ENCODE peak calls at places on chromosomes 1 and 21, in seven cellular contexts. A, V, O, D, S, H and N are unnamed samples.

GRCh38 chr21:42474043-42474831 is 21.8 kb downstream of the RSPH1 start:
- DNase-seq in A (peak; percentile 88), V (no peak), O (no peak), D (peak; percentile 5), S (no peak), H (no peak), N (no peak)

GRCh38 chr1:199725002-199725401 is 302.5 kb upstream of the NR5A2 start:
- DNase-seq in A (no peak), V (no peak), O (no peak), D (no peak), S (no peak), H (no peak), N (no peak)

GRCh38 chr21:24428539-24429186 is 1178.6 kb downstream of the MRPL39 start:
- DNase-seq in A (no peak), V (no peak), O (no peak), D (no peak), S (no peak), H (peak; percentile 34), N (no peak)

GRCh38 chr1:35062518-35063196 is 16.5 kb upstream of the ZMYM1 start:
- DNase-seq in A (peak; percentile 45), V (no peak), O (no peak), D (peak; percentile 72), S (peak; percentile 4), H (peak; percentile 23), N (no peak)

GRCh38 chr1:167987174-167987573 is 50.3 kb upstream of the MPC2 start:
- DNase-seq in A (no peak), V (no peak), O (no peak), D (peak; percentile 47), S (no peak), H (no peak), N (no peak)

GRCh38 chr1:30920827-30921226 is 12.3 kb upstream of the SDC3 start:
- DNase-seq in A (no peak), V (no peak), O (no peak), D (peak; percentile 53), S (no peak), H (no peak), N (no peak)

GRCh38 chr1:48217861-48218260 is 4.7 kb upstream of the SLC5A9 start:
- DNase-seq in A (no peak), V (no peak), O (no peak), D (no peak), S (no peak), H (no peak), N (peak; percentile 80)

GRCh38 chr21:43304206-43304605 is 122.7 kb downstream of the SIK1 start:
- DNase-seq in A (no peak), V (no peak), O (no peak), D (no peak), S (no peak), H (no peak), N (no peak)

GRCh38 chr1:210376836-210377377 is 48.2 kb downstream of the HHAT start:
- DNase-seq in A (no peak), V (no peak), O (no peak), D (peak; percentile 83), S (no peak), H (no peak), N (no peak)

GRCh38 chr1:66996018-66996682 is 57.8 kb downstream of the SLC35D1 start:
- DNase-seq in A (peak; percentile 65), V (peak; percentile 49), O (peak; percentile 86), D (peak; percentile 62), S (peak; percentile 85), H (peak; percentile 70), N (peak; percentile 57)

GRCh38 chr1:245860681-245861552 is 646.2 kb downstream of the SMYD3 start:
- DNase-seq in A (no peak), V (no peak), O (no peak), D (peak; percentile 88), S (no peak), H (no peak), N (no peak)

GRCh38 chr21:29436143-29436542 is 137.4 kb downstream of the BACH1 start:
- DNase-seq in A (no peak), V (no peak), O (no peak), D (peak; percentile 30), S (no peak), H (no peak), N (no peak)

GRCh38 chr1:41673355-41673754 is 188.9 kb upstream of the EDN2 start:
- DNase-seq in A (peak; percentile 51), V (no peak), O (no peak), D (peak; percentile 45), S (peak; percentile 78), H (peak; percentile 75), N (no peak)

GRCh38 chr1:65265296-65266271 is 43.8 kb upstream of the DNAJC6 start:
- DNase-seq in A (peak; percentile 86), V (no peak), O (peak; percentile 86), D (peak; percentile 32), S (no peak), H (peak; percentile 34), N (no peak)

GRCh38 chr1:21865943-21866628 is 54.0 kb downstream of the LDLRAD2 start:
- DNase-seq in A (no peak), V (no peak), O (peak; percentile 44), D (no peak), S (peak; percentile 88), H (peak; percentile 92), N (no peak)

GRCh38 chr1:170929412-170929834 is 5.9 kb upstream of the MROH9 start:
- DNase-seq in A (no peak), V (no peak), O (no peak), D (peak; percentile 45), S (no peak), H (no peak), N (peak; percentile 91)

GRCh38 chr1:3111616-3112021 is 42.6 kb downstream of the PRDM16 start:
- DNase-seq in A (no peak), V (no peak), O (no peak), D (no peak), S (no peak), H (no peak), N (no peak)

GRCh38 chr1:37035828-37036666 is 1.7 kb upstream of the GRIK3 start:
- DNase-seq in A (peak; percentile 35), V (no peak), O (peak; percentile 74), D (no peak), S (peak; percentile 16), H (peak; percentile 32), N (no peak)

GRCh38 chr1:21670956-21671902 is 2.1 kb upstream of the RAP1GAP start:
- DNase-seq in A (no peak), V (no peak), O (no peak), D (no peak), S (no peak), H (no peak), N (no peak)

GRCh38 chr1:229156819-229157218 is 114.1 kb upstream of the RAB4A start:
- DNase-seq in A (no peak), V (no peak), O (peak; percentile 40), D (no peak), S (no peak), H (no peak), N (no peak)

GRCh38 chr1:33320619-33321165 is at the start of gene A3GALT2:
- DNase-seq in A (no peak), V (no peak), O (no peak), D (no peak), S (no peak), H (no peak), N (no peak)

GRCh38 chr1:24411963-24412362 is 1.6 kb downstream of the STPG1 start:
- DNase-seq in A (peak; percentile 29), V (no peak), O (no peak), D (peak; percentile 47), S (no peak), H (no peak), N (no peak)

GRCh38 chr1:20978413-20978812 is 191.3 kb upstream of the HP1BP3 start:
- DNase-seq in A (no peak), V (no peak), O (no peak), D (peak; percentile 23), S (no peak), H (no peak), N (no peak)

GRCh38 chr1:9356021-9356420 is 63.3 kb downstream of the SPSB1 start:
- DNase-seq in A (no peak), V (no peak), O (no peak), D (no peak), S (no peak), H (no peak), N (no peak)

GRCh38 chr1:248807067-248807737 is 18.5 kb downstream of the SH3BP5L start:
- DNase-seq in A (peak; percentile 59), V (no peak), O (peak; percentile 49), D (no peak), S (peak; percentile 73), H (peak; percentile 53), N (peak; percentile 41)

GRCh38 chr1:3465935-3466321 is 11.5 kb downstream of the ARHGEF16 start:
- DNase-seq in A (peak; percentile 14), V (no peak), O (no peak), D (no peak), S (no peak), H (peak; percentile 47), N (no peak)

GRCh38 chr1:171988243-171988642 is 146.9 kb downstream of the DNM3 start:
- DNase-seq in A (no peak), V (no peak), O (no peak), D (no peak), S (no peak), H (no peak), N (no peak)

GRCh38 chr1:45258059-45258650 is 51.8 kb upstream of the ZSWIM5 start:
- DNase-seq in A (no peak), V (no peak), O (no peak), D (no peak), S (peak; percentile 10), H (no peak), N (no peak)

GRCh38 chr1:57470028-57470427 is 46.2 kb upstream of the DAB1 start:
- DNase-seq in A (no peak), V (no peak), O (no peak), D (peak; percentile 83), S (no peak), H (no peak), N (no peak)

GRCh38 chr1:95384570-95384969 is 150.6 kb downstream of the RWDD3 start:
- DNase-seq in A (no peak), V (no peak), O (no peak), D (peak; percentile 3), S (peak; percentile 42), H (peak; percentile 44), N (no peak)

GRCh38 chr1:116179886-116180474 is 68.8 kb downstream of the MAB21L3 start:
- DNase-seq in A (no peak), V (no peak), O (peak; percentile 30), D (no peak), S (no peak), H (no peak), N (no peak)

GRCh38 chr1:117061986-117062415 is 1.9 kb downstream of the TTF2 start:
- DNase-seq in A (peak; percentile 89), V (no peak), O (no peak), D (peak; percentile 89), S (no peak), H (no peak), N (peak; percentile 43)

GRCh38 chr1:86508583-86508969 is 38.3 kb upstream of the CLCA4 start:
- DNase-seq in A (peak; percentile 40), V (no peak), O (no peak), D (peak; percentile 18), S (no peak), H (no peak), N (no peak)

GRCh38 chr1:65717815-65718454 is 74.8 kb upstream of the PDE4B start:
- DNase-seq in A (peak; percentile 27), V (no peak), O (peak; percentile 56), D (peak; percentile 46), S (no peak), H (no peak), N (no peak)

GRCh38 chr1:180165509-180166435 is 11.1 kb downstream of the QSOX1 start:
- DNase-seq in A (no peak), V (no peak), O (no peak), D (no peak), S (no peak), H (no peak), N (no peak)

GRCh38 chr1:234914606-234915290 is 213.9 kb downstream of the TOMM20 start:
- DNase-seq in A (no peak), V (no peak), O (no peak), D (no peak), S (no peak), H (no peak), N (no peak)